ENCODE peak calls at places on chromosomes 13 and 19, in eight cellular contexts. E is astrocyte of the hippocampus; K is activated CD4-positive, alpha-beta T cell treated with anti-CD3 and anti-CD28 coated beads, Interleukin-2, amount 50 U/mL, for 1 hour; U is dorsolateral prefrontal cortex; F is breast epithelium; I is skeletal muscle cell; O is cardiac muscle cell; C is amygdala. Q is an unnamed sample.
A peak's percentile ranks its signal among the peaks of the same experiment; 100 is the strongest.

GRCh38 chr19:13920940-13921744 is 15.1 kb downstream of the CC2D1A start:
- DNase-seq in E (peak; percentile 40), K (no peak), U (peak; percentile 62), F (no peak), I (no peak), O (no peak), C (no peak), Q (peak; percentile 69)

GRCh38 chr13:97549201-97549600 is 115.2 kb downstream of the RAP2A start:
- DNase-seq in E (no peak), K (no peak), U (no peak), F (no peak), I (no peak), O (no peak), C (no peak), Q (no peak)

GRCh38 chr13:63167699-63168337 is 1752.2 kb upstream of the PCDH20 start:
- DNase-seq in E (peak; percentile 3), K (no peak), U (no peak), F (no peak), I (no peak), O (no peak), C (no peak), Q (no peak)

GRCh38 chr13:73390100-73390499 is 331.3 kb downstream of the KLF5 start:
- DNase-seq in E (no peak), K (no peak), U (no peak), F (no peak), I (no peak), O (no peak), C (no peak), Q (no peak)

GRCh38 chr13:98476538-98476966 is 100.4 kb downstream of the STK24 start:
- DNase-seq in E (peak; percentile 91), K (peak; percentile 80), U (no peak), F (no peak), I (peak; percentile 72), O (no peak), C (no peak), Q (no peak)

GRCh38 chr19:5932593-5933262 is 18.7 kb downstream of the CAPS start:
- DNase-seq in E (no peak), K (no peak), U (peak; percentile 62), F (no peak), I (no peak), O (no peak), C (no peak), Q (no peak)

GRCh38 chr13:112579310-112579843 is 8.6 kb downstream of the TUBGCP3 start:
- DNase-seq in E (no peak), K (no peak), U (no peak), F (no peak), I (no peak), O (no peak), C (no peak), Q (no peak)

GRCh38 chr13:90154311-90154960 is 1193.1 kb upstream of the MIR17HG start:
- DNase-seq in E (no peak), K (no peak), U (no peak), F (no peak), I (no peak), O (no peak), C (no peak), Q (no peak)

GRCh38 chr13:113296842-113297369 is at the start of gene LAMP1:
- DNase-seq in E (peak; percentile 100), K (peak; percentile 99), U (peak; percentile 93), F (peak; percentile 99), I (peak; percentile 97), O (peak; percentile 96), C (peak; percentile 94), Q (peak; percentile 95)

GRCh38 chr19:7159105-7159933 is 89.8 kb downstream of the ZNF557 start:
- DNase-seq in E (no peak), K (no peak), U (peak; percentile 74), F (no peak), I (peak; percentile 89), O (peak; percentile 48), C (no peak), Q (no peak)

GRCh38 chr19:39410620-39411005 is 1.9 kb upstream of the PLEKHG2 start:
- DNase-seq in E (peak; percentile 32), K (peak; percentile 35), U (no peak), F (no peak), I (no peak), O (no peak), C (no peak), Q (no peak)

GRCh38 chr13:20699715-20700114 is 3.8 kb upstream of the IL17D start:
- DNase-seq in E (no peak), K (no peak), U (no peak), F (no peak), I (no peak), O (no peak), C (no peak), Q (no peak)

GRCh38 chr19:1884291-1884718 is 991 bp downstream of the ABHD17A start:
- DNase-seq in E (no peak), K (peak; percentile 46), U (no peak), F (no peak), I (no peak), O (no peak), C (no peak), Q (no peak)

GRCh38 chr13:48562296-48563066 is 29.6 kb upstream of the RCBTB2 start:
- DNase-seq in E (no peak), K (peak; percentile 36), U (no peak), F (no peak), I (no peak), O (no peak), C (no peak), Q (no peak)

GRCh38 chr19:48635966-48636858 is 967 bp downstream of the DBP start:
- DNase-seq in E (no peak), K (peak; percentile 29), U (no peak), F (no peak), I (no peak), O (peak; percentile 36), C (peak; percentile 18), Q (peak; percentile 71)

GRCh38 chr19:51887522-51888498 is at the start of gene ZNF577:
- DNase-seq in E (peak; percentile 97), K (peak; percentile 46), U (peak; percentile 92), F (peak; percentile 87), I (peak; percentile 81), O (peak; percentile 91), C (peak; percentile 63), Q (peak; percentile 93)

GRCh38 chr19:41575998-41576397 is at the start of gene CEACAM21:
- DNase-seq in E (no peak), K (peak; percentile 33), U (no peak), F (no peak), I (no peak), O (no peak), C (no peak), Q (peak; percentile 25)

GRCh38 chr19:2076481-2077082 is 19.5 kb downstream of the MOB3A start:
- DNase-seq in E (no peak), K (no peak), U (no peak), F (no peak), I (no peak), O (no peak), C (no peak), Q (no peak)

GRCh38 chr13:66992683-66993082 is 237.5 kb downstream of the PCDH9 start:
- DNase-seq in E (no peak), K (no peak), U (no peak), F (no peak), I (no peak), O (no peak), C (no peak), Q (no peak)

GRCh38 chr13:53174550-53174949 is 145.9 kb downstream of the OLFM4 start:
- DNase-seq in E (no peak), K (no peak), U (no peak), F (no peak), I (no peak), O (no peak), C (no peak), Q (no peak)

GRCh38 chr13:49351871-49352270 is 92.0 kb downstream of the CAB39L start:
- DNase-seq in E (no peak), K (no peak), U (no peak), F (no peak), I (peak; percentile 21), O (no peak), C (no peak), Q (no peak)

GRCh38 chr19:46546194-46546896 is 50.7 kb upstream of the PNMA8B start:
- DNase-seq in E (peak; percentile 38), K (no peak), U (peak; percentile 65), F (no peak), I (no peak), O (peak; percentile 30), C (peak; percentile 19), Q (no peak)

GRCh38 chr13:40271931-40272775 is 394.3 kb downstream of the FOXO1 start:
- DNase-seq in E (peak; percentile 94), K (no peak), U (peak; percentile 66), F (peak; percentile 64), I (peak; percentile 17), O (no peak), C (peak; percentile 17), Q (peak; percentile 73)

GRCh38 chr13:103218253-103218652 is 152.0 kb upstream of the SLC10A2 start:
- DNase-seq in E (no peak), K (no peak), U (no peak), F (no peak), I (no peak), O (no peak), C (no peak), Q (no peak)

GRCh38 chr13:20980420-20980819 is 77.9 kb upstream of the XPO4 start:
- DNase-seq in E (no peak), K (no peak), U (no peak), F (no peak), I (no peak), O (peak; percentile 16), C (no peak), Q (no peak)

GRCh38 chr19:54436031-54436523 is 12.9 kb upstream of the LENG8 start:
- DNase-seq in E (peak; percentile 38), K (no peak), U (no peak), F (no peak), I (no peak), O (peak; percentile 23), C (peak; percentile 12), Q (no peak)

GRCh38 chr19:53004242-53004641 is 9.5 kb upstream of the ERVV-1 start:
- DNase-seq in E (peak; percentile 66), K (no peak), U (no peak), F (no peak), I (no peak), O (no peak), C (no peak), Q (no peak)

GRCh38 chr13:91181892-91182291 is 165.6 kb upstream of the MIR17HG start:
- DNase-seq in E (no peak), K (no peak), U (no peak), F (no peak), I (no peak), O (no peak), C (no peak), Q (no peak)

GRCh38 chr19:35260694-35261304 is 8.0 kb upstream of the USF2 start:
- DNase-seq in E (no peak), K (no peak), U (no peak), F (no peak), I (no peak), O (no peak), C (no peak), Q (no peak)

GRCh38 chr13:110291286-110291685 is 15.7 kb downstream of the COL4A1 start:
- DNase-seq in E (no peak), K (no peak), U (no peak), F (no peak), I (no peak), O (no peak), C (no peak), Q (no peak)

GRCh38 chr13:114113961-114114360 is 18.5 kb downstream of the RASA3 start:
- DNase-seq in E (no peak), K (no peak), U (no peak), F (peak; percentile 6), I (no peak), O (no peak), C (no peak), Q (no peak)

GRCh38 chr19:49355890-49356289 is 6.3 kb downstream of the TEAD2 start:
- DNase-seq in E (no peak), K (no peak), U (no peak), F (no peak), I (no peak), O (no peak), C (no peak), Q (no peak)

GRCh38 chr13:51057001-51057400 is 54.1 kb downstream of the C13orf42 start:
- DNase-seq in E (no peak), K (no peak), U (no peak), F (no peak), I (no peak), O (no peak), C (no peak), Q (no peak)

GRCh38 chr19:11984986-11985385 is 20.1 kb downstream of the ZNF763 start:
- DNase-seq in E (no peak), K (no peak), U (no peak), F (no peak), I (no peak), O (peak; percentile 41), C (no peak), Q (no peak)

Q was measured in head of caudate nucleus.